ENCODE peak calls at places on chromosomes 11 and 22, in seven cellular contexts. W is iPS-NIHi11, T is fibroblast of the conjunctiva, D is coronary artery, J is fibroblast of mammary gland, X is A673, A is HCEC 1CT. S is an unnamed sample.
A peak's percentile ranks its signal among the peaks of the same experiment; 100 is the strongest.

GRCh38 chr11:120612363-120613263 is 101.1 kb downstream of the GRIK4 start:
- DNase-seq in W (no peak), T (no peak), D (no peak), J (peak; percentile 58), X (no peak), A (peak; percentile 88), S (peak; percentile 52)

GRCh38 chr11:93659216-93659615 is 2.3 kb upstream of the CEP295 start:
- DNase-seq in W (no peak), T (no peak), D (no peak), J (no peak), X (no peak), A (no peak), S (no peak)

GRCh38 chr11:63489879-63490278 is 1.1 kb downstream of the PLAAT5 start:
- DNase-seq in W (no peak), T (no peak), D (no peak), J (peak; percentile 26), X (no peak), A (no peak), S (no peak)

GRCh38 chr11:134418119-134418840 is 6.2 kb upstream of the B3GAT1 start:
- DNase-seq in W (no peak), T (no peak), D (no peak), J (peak; percentile 8), X (peak; percentile 68), A (no peak), S (no peak)

GRCh38 chr22:50621491-50621880 is 6.5 kb downstream of the ARSA start:
- DNase-seq in W (no peak), T (no peak), D (no peak), J (no peak), X (no peak), A (no peak), S (no peak)

GRCh38 chr11:27972432-27973170 is 135.4 kb downstream of the KIF18A start:
- DNase-seq in W (no peak), T (no peak), D (no peak), J (peak; percentile 12), X (no peak), A (peak; percentile 84), S (no peak)

GRCh38 chr11:17498058-17498457 is 21.4 kb upstream of the ABCC8 start:
- DNase-seq in W (no peak), T (no peak), D (no peak), J (no peak), X (no peak), A (no peak), S (no peak)

GRCh38 chr22:29842740-29843139 is 4.7 kb upstream of the ASCC2 start:
- DNase-seq in W (no peak), T (peak; percentile 91), D (no peak), J (peak; percentile 99), X (no peak), A (peak; percentile 96), S (no peak)

GRCh38 chr11:99814021-99814420 is 793.3 kb downstream of the CNTN5 start:
- DNase-seq in W (no peak), T (no peak), D (no peak), J (no peak), X (no peak), A (peak; percentile 9), S (no peak)

GRCh38 chr22:16974298-16975084 is 33.5 kb downstream of the GAB4 start:
- DNase-seq in W (no peak), T (no peak), D (no peak), J (no peak), X (no peak), A (no peak), S (no peak)

GRCh38 chr22:32079110-32080089 is 36.3 kb downstream of the SLC5A1 start:
- DNase-seq in W (peak; percentile 46), T (no peak), D (no peak), J (peak; percentile 45), X (peak; percentile 72), A (peak; percentile 55), S (no peak)

GRCh38 chr11:114121138-114121537 is 61.6 kb downstream of the ZBTB16 start:
- DNase-seq in W (no peak), T (no peak), D (no peak), J (no peak), X (no peak), A (no peak), S (no peak)

GRCh38 chr22:19291580-19292261 is at the start of gene CLTCL1:
- DNase-seq in W (peak; percentile 99), T (peak; percentile 49), D (peak; percentile 82), J (peak; percentile 52), X (peak; percentile 80), A (peak; percentile 70), S (peak; percentile 83)

GRCh38 chr11:16909375-16910035 is 104.7 kb downstream of the PLEKHA7 start:
- DNase-seq in W (no peak), T (no peak), D (no peak), J (no peak), X (no peak), A (no peak), S (no peak)

GRCh38 chr11:105211806-105212531 is 72.4 kb upstream of the CARD18 start:
- DNase-seq in W (no peak), T (peak; percentile 9), D (no peak), J (no peak), X (no peak), A (no peak), S (no peak)

GRCh38 chr11:107397357-107397756 is 60.3 kb downstream of the CWF19L2 start:
- DNase-seq in W (peak; percentile 40), T (no peak), D (no peak), J (no peak), X (peak; percentile 16), A (no peak), S (peak; percentile 75)

GRCh38 chr11:15123849-15124248 is 9.1 kb downstream of the INSC start:
- DNase-seq in W (no peak), T (peak; percentile 72), D (no peak), J (peak; percentile 96), X (peak; percentile 24), A (peak; percentile 95), S (no peak)

GRCh38 chr11:125055107-125055715 is 7.9 kb upstream of the SLC37A2 start:
- DNase-seq in W (no peak), T (no peak), D (no peak), J (no peak), X (no peak), A (no peak), S (no peak)

GRCh38 chr11:6609502-6610015 is 2.5 kb downstream of the TAF10 start:
- DNase-seq in W (no peak), T (no peak), D (peak; percentile 63), J (no peak), X (no peak), A (no peak), S (no peak)

GRCh38 chr11:26231252-26231661 is 100.7 kb upstream of the ANO3 start:
- DNase-seq in W (no peak), T (no peak), D (no peak), J (peak; percentile 98), X (no peak), A (peak; percentile 95), S (no peak)